ENCODE peak calls at places on chromosomes 3 and 15, in eight cellular contexts. W, U, G, B, X, S, Y and F are unnamed samples.

GRCh38 chr15:67603063-67603462 is 60.6 kb downstream of the MAP2K5 start:
- DNase-seq in W (no peak), U (no peak), G (no peak), B (no peak), X (no peak), S (no peak), Y (no peak), F (no peak)

GRCh38 chr3:188904670-188905069 is 267.1 kb upstream of the TPRG1 start:
- DNase-seq in W (no peak), U (no peak), G (no peak), B (no peak), X (no peak), S (no peak), Y (no peak), F (no peak)

GRCh38 chr15:82952156-82953081 is at the start of gene HOMER2:
- DNase-seq in W (no peak), U (peak), G (peak), B (no peak), X (no peak), S (peak), Y (no peak), F (no peak)

GRCh38 chr3:5016218-5017161 is 37.3 kb downstream of the BHLHE40 start:
- DNase-seq in W (peak), U (peak), G (peak), B (peak), X (peak), S (peak), Y (no peak), F (peak)

GRCh38 chr3:12116892-12117291 is 41.8 kb downstream of the TIMP4 start:
- DNase-seq in W (no peak), U (no peak), G (no peak), B (no peak), X (no peak), S (no peak), Y (no peak), F (no peak)

GRCh38 chr3:41682996-41683395 is 278.9 kb downstream of the ULK4 start:
- DNase-seq in W (no peak), U (no peak), G (no peak), B (no peak), X (no peak), S (no peak), Y (no peak), F (no peak)

GRCh38 chr3:25153130-25153529 is 274.9 kb upstream of the RARB start:
- DNase-seq in W (no peak), U (no peak), G (no peak), B (no peak), X (no peak), S (no peak), Y (no peak), F (no peak)

GRCh38 chr3:86814321-86814720 is 176.6 kb downstream of the VGLL3 start:
- DNase-seq in W (no peak), U (no peak), G (no peak), B (no peak), X (no peak), S (no peak), Y (no peak), F (no peak)

GRCh38 chr15:83398591-83398990 is 48.5 kb upstream of the SH3GL3 start:
- DNase-seq in W (no peak), U (no peak), G (no peak), B (no peak), X (no peak), S (no peak), Y (no peak), F (peak)

GRCh38 chr15:79967331-79968182 is 3.4 kb downstream of the BCL2A1 start:
- DNase-seq in W (no peak), U (no peak), G (no peak), B (no peak), X (peak), S (no peak), Y (no peak), F (no peak)

GRCh38 chr15:47750030-47750739 is 32.9 kb downstream of the SEMA6D start:
- DNase-seq in W (no peak), U (no peak), G (no peak), B (no peak), X (no peak), S (no peak), Y (no peak), F (peak)

GRCh38 chr3:147521646-147522045 is 112.5 kb downstream of the ZIC1 start:
- DNase-seq in W (no peak), U (no peak), G (no peak), B (no peak), X (no peak), S (no peak), Y (no peak), F (no peak)

GRCh38 chr3:4980229-4981159 is 1.3 kb downstream of the BHLHE40 start:
- DNase-seq in W (peak), U (peak), G (peak), B (peak), X (peak), S (peak), Y (peak), F (no peak)

GRCh38 chr15:79595995-79596622 is 164.0 kb downstream of the MINAR1 start:
- DNase-seq in W (peak), U (peak), G (peak), B (no peak), X (peak), S (peak), Y (no peak), F (peak)

GRCh38 chr15:28456476-28457395 is 76.0 kb downstream of the GOLGA8G start:
- DNase-seq in W (no peak), U (no peak), G (no peak), B (peak), X (peak), S (no peak), Y (no peak), F (no peak)

GRCh38 chr15:78684645-78685044 is 43.6 kb upstream of the CHRNB4 start:
- DNase-seq in W (no peak), U (no peak), G (no peak), B (peak), X (no peak), S (peak), Y (no peak), F (no peak)

GRCh38 chr3:113287818-113288648 is 76.7 kb downstream of the BOC start:
- DNase-seq in W (peak), U (peak), G (peak), B (no peak), X (no peak), S (no peak), Y (peak), F (peak)

GRCh38 chr15:94951538-94951937 is 720.2 kb downstream of the MCTP2 start:
- DNase-seq in W (no peak), U (no peak), G (no peak), B (no peak), X (no peak), S (no peak), Y (no peak), F (no peak)

GRCh38 chr15:99167201-99167600 is 62.3 kb downstream of the SYNM start:
- DNase-seq in W (no peak), U (no peak), G (no peak), B (no peak), X (no peak), S (no peak), Y (no peak), F (no peak)

GRCh38 chr3:32440481-32441350 is 49.1 kb downstream of the CMTM7 start:
- DNase-seq in W (no peak), U (no peak), G (no peak), B (peak), X (no peak), S (no peak), Y (no peak), F (no peak)

GRCh38 chr15:77032647-77033416 is 37.9 kb downstream of the PSTPIP1 start:
- DNase-seq in W (no peak), U (peak), G (no peak), B (peak), X (peak), S (peak), Y (no peak), F (no peak)

GRCh38 chr15:86624261-86625036 is 544.8 kb downstream of the AGBL1 start:
- DNase-seq in W (no peak), U (peak), G (peak), B (no peak), X (no peak), S (no peak), Y (peak), F (peak)

GRCh38 chr3:187017511-187018230 is 87.3 kb downstream of the ST6GAL1 start:
- DNase-seq in W (no peak), U (no peak), G (no peak), B (no peak), X (no peak), S (no peak), Y (no peak), F (no peak)

GRCh38 chr3:82186017-82186416 is 424.6 kb upstream of the GBE1 start:
- DNase-seq in W (no peak), U (no peak), G (no peak), B (no peak), X (no peak), S (no peak), Y (peak), F (no peak)

GRCh38 chr3:194266658-194267005 is 84.5 kb downstream of the CPN2 start:
- DNase-seq in W (no peak), U (no peak), G (no peak), B (peak), X (no peak), S (peak), Y (peak), F (no peak)

GRCh38 chr15:39680868-39681267 is 100.0 kb downstream of the THBS1 start:
- DNase-seq in W (no peak), U (no peak), G (no peak), B (no peak), X (no peak), S (no peak), Y (no peak), F (no peak)

GRCh38 chr3:25584011-25584789 is 80.5 kb downstream of the TOP2B start:
- DNase-seq in W (no peak), U (no peak), G (no peak), B (no peak), X (no peak), S (no peak), Y (no peak), F (no peak)

GRCh38 chr3:170137971-170138370 is 43.6 kb downstream of the PHC3 start:
- DNase-seq in W (no peak), U (no peak), G (no peak), B (no peak), X (no peak), S (no peak), Y (no peak), F (no peak)

GRCh38 chr3:123953735-123954134 is 7.3 kb downstream of the CCDC14 start:
- DNase-seq in W (no peak), U (no peak), G (no peak), B (no peak), X (no peak), S (no peak), Y (no peak), F (no peak)

GRCh38 chr3:124352143-124352528 is 360.2 kb upstream of the ROPN1 start:
- DNase-seq in W (no peak), U (no peak), G (no peak), B (no peak), X (no peak), S (no peak), Y (no peak), F (no peak)

GRCh38 chr15:29220852-29221251 is 48.8 kb downstream of the NSMCE3 start:
- DNase-seq in W (no peak), U (no peak), G (no peak), B (no peak), X (no peak), S (no peak), Y (no peak), F (no peak)

GRCh38 chr3:53626876-53627275 is 132.5 kb downstream of the CACNA1D start:
- DNase-seq in W (no peak), U (no peak), G (no peak), B (no peak), X (no peak), S (peak), Y (no peak), F (no peak)

GRCh38 chr3:16936233-16936632 is 51.5 kb downstream of the PLCL2 start:
- DNase-seq in W (no peak), U (no peak), G (no peak), B (no peak), X (no peak), S (no peak), Y (no peak), F (no peak)

GRCh38 chr3:151203053-151203420 is at the start of gene GPR171:
- DNase-seq in W (no peak), U (no peak), G (no peak), B (no peak), X (no peak), S (no peak), Y (no peak), F (no peak)

GRCh38 chr3:13282528-13282985 is 137.6 kb downstream of the NUP210 start:
- DNase-seq in W (no peak), U (no peak), G (no peak), B (no peak), X (peak), S (no peak), Y (no peak), F (no peak)

GRCh38 chr3:187827723-187828122 is 82.5 kb upstream of the BCL6 start:
- DNase-seq in W (no peak), U (no peak), G (no peak), B (no peak), X (no peak), S (no peak), Y (no peak), F (no peak)

GRCh38 chr3:138060792-138061191 is 50.8 kb downstream of the CLDN18 start:
- DNase-seq in W (no peak), U (no peak), G (no peak), B (no peak), X (no peak), S (no peak), Y (no peak), F (no peak)

GRCh38 chr3:113409676-113410075 is 31.6 kb downstream of the CFAP44 start:
- DNase-seq in W (no peak), U (no peak), G (no peak), B (no peak), X (no peak), S (no peak), Y (peak), F (no peak)

GRCh38 chr3:47976135-47976758 is 40.0 kb downstream of the MAP4 start:
- DNase-seq in W (no peak), U (no peak), G (no peak), B (no peak), X (no peak), S (no peak), Y (no peak), F (no peak)
- TF ChIP-seq POLR2A in W (no peak), U (no peak), G (no peak), B (no peak), X (no peak), S (no peak), Y (no peak), F (no peak)

DNA sequence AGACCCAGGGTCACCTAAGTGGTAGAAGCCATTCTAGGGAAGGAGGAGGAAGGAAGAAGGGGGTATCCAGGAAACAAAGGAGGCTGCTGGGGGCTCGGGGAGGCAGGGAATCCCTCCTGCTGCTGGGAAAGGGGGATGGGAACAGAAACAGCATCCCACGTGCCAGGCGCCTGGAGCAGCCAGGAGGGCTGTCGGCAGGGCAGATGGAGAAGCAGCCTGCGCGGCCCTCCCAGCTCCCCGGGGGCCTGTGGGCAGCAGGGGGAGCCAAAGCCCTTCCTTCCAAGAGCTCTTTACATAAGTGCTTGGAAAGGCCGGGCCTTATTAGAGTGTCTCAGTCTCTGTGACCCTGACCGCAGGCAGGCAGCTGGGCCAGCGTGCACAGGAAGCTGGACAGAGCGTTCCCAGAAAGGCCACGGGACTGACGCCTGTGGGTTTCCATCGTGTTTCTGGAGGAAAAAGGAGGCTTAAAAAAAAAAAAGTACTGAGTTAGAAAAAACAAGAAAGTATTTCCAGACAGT is 24.8 kb downstream of the LOXL1 start:
- DNase-seq in W (no peak), U (peak), G (peak), B (peak), X (peak), S (peak), Y (peak), F (no peak)
- TF ChIP-seq POLR2A in W (no peak), U (no peak), G (no peak), B (no peak), X (no peak), S (no peak), Y (peak), F (peak)

GRCh38 chr3:179071569-179072397 is at the start of gene ZMAT3:
- DNase-seq in W (peak), U (peak), G (peak), B (peak), X (peak), S (peak), Y (peak), F (peak)
- TF ChIP-seq POLR2A in W (peak), U (peak), G (peak), B (no peak), X (no peak), S (no peak), Y (peak), F (peak)

DNA sequence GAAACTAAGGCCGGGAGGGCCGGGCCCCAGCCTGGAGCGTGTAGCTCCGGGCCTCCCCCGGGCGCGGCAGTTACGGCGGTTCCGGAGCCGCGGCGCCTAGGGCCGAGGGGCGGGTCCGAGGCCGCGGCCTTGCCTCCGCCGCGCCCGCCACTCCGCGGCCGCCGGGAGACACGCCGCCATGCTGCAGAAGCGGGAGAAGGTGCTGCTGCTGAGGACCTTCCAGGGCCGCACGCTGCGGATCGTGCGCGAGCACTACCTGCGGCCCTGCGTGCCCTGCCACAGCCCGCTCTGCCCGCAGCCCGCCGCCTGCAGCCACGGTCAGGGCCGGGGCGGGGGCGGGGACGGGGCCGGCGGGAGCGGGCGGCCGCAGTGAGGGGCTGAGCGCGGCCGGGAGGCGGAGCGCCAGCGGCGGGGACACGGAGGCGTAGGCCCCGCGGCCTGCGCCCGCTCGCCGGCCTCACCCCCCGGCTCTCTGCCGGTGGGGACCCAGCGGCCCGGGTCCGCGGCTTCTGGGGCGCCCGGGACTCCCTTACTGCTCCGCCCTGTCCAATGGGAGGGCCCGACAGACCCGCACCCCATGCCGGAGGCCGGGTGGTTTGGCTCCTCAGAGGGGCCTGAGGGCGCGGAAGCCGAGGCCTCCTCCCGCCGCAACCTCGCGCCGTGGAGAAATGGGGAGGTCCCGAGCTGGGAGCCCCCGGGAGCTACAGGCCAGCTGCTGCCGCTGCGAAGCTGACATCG is at the start of gene DIS3L:
- DNase-seq in W (no peak), U (peak), G (peak), B (peak), X (peak), S (peak), Y (peak), F (no peak)
- TF ChIP-seq POLR2A in W (peak), U (peak), G (peak), B (no peak), X (no peak), S (no peak), Y (no peak), F (peak)

DNA sequence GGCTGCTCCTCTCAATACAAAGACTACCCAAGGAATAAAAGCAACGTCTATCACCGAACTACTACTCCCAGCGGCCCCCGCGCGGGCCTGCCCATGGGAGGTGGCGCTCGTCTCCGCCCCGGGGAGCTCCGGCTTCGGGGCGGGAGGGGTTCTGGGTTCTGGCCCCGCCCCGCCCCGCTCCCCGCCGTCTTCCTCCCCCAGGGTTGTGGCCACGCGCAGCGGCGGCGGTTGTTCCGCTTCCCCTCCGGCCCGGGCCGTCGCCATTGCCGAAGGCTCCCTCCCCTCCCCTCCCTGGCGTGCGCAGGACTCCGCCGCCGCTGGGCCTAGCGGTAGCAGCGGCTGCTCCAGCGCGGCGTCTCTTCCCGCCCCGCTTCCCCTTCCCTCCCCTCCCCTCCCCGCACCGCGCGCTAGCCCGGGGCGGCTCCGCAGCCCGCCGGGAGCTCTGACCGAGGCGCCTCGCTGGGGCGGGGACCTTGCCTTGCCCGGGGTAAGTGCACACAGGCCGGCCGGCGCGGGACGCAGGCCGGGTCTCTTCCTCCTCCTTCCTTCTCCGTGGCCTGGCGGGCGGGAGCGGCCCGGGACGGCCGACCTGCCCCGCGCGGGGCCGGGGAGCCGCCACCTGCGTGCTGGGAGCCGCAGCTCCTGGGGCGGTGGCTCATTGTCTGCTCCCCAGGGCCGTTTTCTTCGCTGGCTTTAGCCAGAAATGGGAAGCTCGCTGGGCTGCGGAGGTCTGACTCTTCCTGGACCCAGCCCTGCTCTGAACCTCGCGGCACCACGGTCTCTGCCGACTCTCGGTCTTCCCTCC is at the start of gene PAK2:
- DNase-seq in W (peak), U (peak), G (peak), B (peak), X (peak), S (peak), Y (peak), F (peak)
- TF ChIP-seq POLR2A in W (no peak), U (peak), G (peak), B (no peak), X (peak), S (no peak), Y (peak), F (peak)

DNA sequence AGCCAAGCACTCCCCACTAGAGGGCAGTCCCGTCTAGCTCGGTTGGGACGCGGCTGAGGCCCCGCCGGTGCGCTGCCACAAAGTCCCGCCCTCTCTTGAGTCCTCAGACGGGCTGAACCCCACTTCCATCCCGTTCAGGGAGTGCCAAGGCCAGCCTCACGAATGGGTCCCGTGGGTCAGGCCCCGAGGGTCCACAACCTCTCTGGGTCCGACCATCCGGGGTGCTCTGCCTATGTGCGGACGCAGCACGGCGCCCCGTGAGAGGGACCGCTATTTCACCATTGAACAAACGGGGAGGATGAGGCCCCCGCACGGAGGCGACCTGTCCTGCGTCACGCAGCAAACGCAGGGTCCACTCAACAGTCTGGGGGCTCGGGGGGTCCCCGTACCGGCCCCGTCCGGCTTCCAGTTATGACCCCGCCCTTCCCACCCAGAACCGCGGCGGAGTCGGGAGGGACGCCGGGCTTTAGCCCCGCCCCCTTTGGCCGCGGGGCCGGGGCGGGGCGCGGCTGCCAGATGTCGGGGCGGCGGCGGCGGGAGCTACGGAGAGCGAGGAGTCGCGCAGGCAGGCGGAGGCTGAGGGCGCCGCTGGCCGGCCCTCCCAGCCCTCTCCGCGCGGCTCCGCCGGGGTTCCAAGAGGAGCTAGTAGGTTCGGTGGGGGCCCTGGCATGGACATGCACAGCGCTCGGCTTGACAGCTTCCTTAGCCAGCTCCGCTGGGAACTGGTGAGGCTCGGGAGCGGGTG is at the start of gene INKA1:
- DNase-seq in W (peak), U (peak), G (peak), B (peak), X (peak), S (peak), Y (peak), F (peak)
- TF ChIP-seq POLR2A in W (peak), U (peak), G (no peak), B (no peak), X (no peak), S (no peak), Y (peak), F (peak)